ENCODE peak calls at places on chromosomes 11 and 22, in four cellular contexts. One of them, this sample, is unnamed.

GRCh38 chr11:3642071-3642951 is 519 bp upstream of the ART5 start:
- DNase-seq in H9: peak; percentile 98
- DNase-seq in hepatocyte: peak; percentile 95
- DNase-seq in mammary epithelial cell: peak; percentile 61
- DNase-seq in this sample: no peak

GRCh38 chr11:6570691-6571427 is 32.6 kb downstream of the RRP8 start:
- DNase-seq in H9: peak; percentile 69
- DNase-seq in hepatocyte: no peak
- DNase-seq in mammary epithelial cell: no peak
- DNase-seq in this sample: no peak

GRCh38 chr11:46438211-46438610 is 46.6 kb upstream of the CHRM4 start:
- DNase-seq in H9: no peak
- DNase-seq in hepatocyte: no peak
- DNase-seq in mammary epithelial cell: no peak
- DNase-seq in this sample: no peak

GRCh38 chr11:119608781-119609180 is 120.2 kb downstream of the NECTIN1 start:
- DNase-seq in H9: no peak
- DNase-seq in hepatocyte: no peak
- DNase-seq in mammary epithelial cell: no peak
- DNase-seq in this sample: no peak

GRCh38 chr11:69962152-69962551 is 116.0 kb upstream of the ANO1 start:
- DNase-seq in H9: no peak
- DNase-seq in hepatocyte: no peak
- DNase-seq in mammary epithelial cell: peak; percentile 59
- DNase-seq in this sample: peak; percentile 25

GRCh38 chr11:2293396-2294339 is 8.1 kb downstream of the C11orf21 start:
- DNase-seq in H9: peak; percentile 45
- DNase-seq in hepatocyte: no peak
- DNase-seq in mammary epithelial cell: no peak
- DNase-seq in this sample: no peak

GRCh38 chr11:29321293-29322132 is 695.3 kb downstream of the KCNA4 start:
- DNase-seq in H9: no peak
- DNase-seq in hepatocyte: peak; percentile 55
- DNase-seq in mammary epithelial cell: peak; percentile 81
- DNase-seq in this sample: no peak

GRCh38 chr11:114354076-114354475 is 46.2 kb downstream of the C11orf71 start:
- DNase-seq in H9: no peak
- DNase-seq in hepatocyte: no peak
- DNase-seq in mammary epithelial cell: peak; percentile 94
- DNase-seq in this sample: peak; percentile 95

GRCh38 chr22:46119729-46120419 is 30.5 kb upstream of the PPARA start:
- DNase-seq in H9: no peak
- DNase-seq in hepatocyte: no peak
- DNase-seq in mammary epithelial cell: no peak
- DNase-seq in this sample: no peak

GRCh38 chr11:69774354-69775162 is 583 bp downstream of the FGF4 start:
- DNase-seq in H9: no peak
- DNase-seq in hepatocyte: no peak
- DNase-seq in mammary epithelial cell: no peak
- DNase-seq in this sample: no peak

GRCh38 chr11:89321401-89321800 is 143.7 kb downstream of the TYR start:
- DNase-seq in H9: no peak
- DNase-seq in hepatocyte: no peak
- DNase-seq in mammary epithelial cell: peak; percentile 45
- DNase-seq in this sample: no peak

GRCh38 chr22:37335819-37336199 is 53.5 kb downstream of the CYTH4 start:
- DNase-seq in H9: no peak
- DNase-seq in hepatocyte: no peak
- DNase-seq in mammary epithelial cell: no peak
- DNase-seq in this sample: no peak

GRCh38 chr22:33049125-33049729 is 9.0 kb downstream of the SYN3 start:
- DNase-seq in H9: peak; percentile 79
- DNase-seq in hepatocyte: peak; percentile 88
- DNase-seq in mammary epithelial cell: peak; percentile 41
- DNase-seq in this sample: peak; percentile 5

GRCh38 chr11:1837171-1838076 is 1.4 kb upstream of the TNNI2 start:
- DNase-seq in H9: peak; percentile 82
- DNase-seq in hepatocyte: peak; percentile 91
- DNase-seq in mammary epithelial cell: no peak
- DNase-seq in this sample: no peak

GRCh38 chr11:19846654-19847330 is 134.2 kb downstream of the NAV2 start:
- DNase-seq in H9: no peak
- DNase-seq in hepatocyte: no peak
- DNase-seq in mammary epithelial cell: no peak
- DNase-seq in this sample: no peak

GRCh38 chr11:113147249-113147648 is 167.1 kb upstream of the TTC12 start:
- DNase-seq in H9: peak; percentile 46
- DNase-seq in hepatocyte: no peak
- DNase-seq in mammary epithelial cell: no peak
- DNase-seq in this sample: no peak

GRCh38 chr22:28931844-28932561 is 48.6 kb downstream of the ZNRF3 start:
- DNase-seq in H9: no peak
- DNase-seq in hepatocyte: no peak
- DNase-seq in mammary epithelial cell: no peak
- DNase-seq in this sample: no peak

GRCh38 chr11:41879186-41879738 is 419.8 kb upstream of the LRRC4C start:
- DNase-seq in H9: no peak
- DNase-seq in hepatocyte: no peak
- DNase-seq in mammary epithelial cell: peak; percentile 63
- DNase-seq in this sample: peak; percentile 2

GRCh38 chr11:9738126-9738525 is 74.2 kb downstream of the SWAP70 start:
- DNase-seq in H9: no peak
- DNase-seq in hepatocyte: no peak
- DNase-seq in mammary epithelial cell: no peak
- DNase-seq in this sample: no peak

GRCh38 chr11:20368441-20368840 is 4.9 kb downstream of the HTATIP2 start:
- DNase-seq in H9: no peak
- DNase-seq in hepatocyte: no peak
- DNase-seq in mammary epithelial cell: peak; percentile 83
- DNase-seq in this sample: peak; percentile 41

GRCh38 chr22:39488563-39489083 is 13.5 kb upstream of the MIEF1 start:
- DNase-seq in H9: no peak
- DNase-seq in hepatocyte: no peak
- DNase-seq in mammary epithelial cell: no peak
- DNase-seq in this sample: no peak

GRCh38 chr22:38820021-38820420 is 23.8 kb downstream of the NPTXR start:
- DNase-seq in H9: no peak
- DNase-seq in hepatocyte: no peak
- DNase-seq in mammary epithelial cell: no peak
- DNase-seq in this sample: no peak

GRCh38 chr11:58394195-58394594 is 12.5 kb downstream of the OR5B3 start:
- DNase-seq in H9: no peak
- DNase-seq in hepatocyte: no peak
- DNase-seq in mammary epithelial cell: peak; percentile 73
- DNase-seq in this sample: peak; percentile 54

GRCh38 chr11:35173620-35174278 is 34.8 kb downstream of the CD44 start:
- DNase-seq in H9: no peak
- DNase-seq in hepatocyte: no peak
- DNase-seq in mammary epithelial cell: no peak
- DNase-seq in this sample: no peak

GRCh38 chr11:120327311-120327710 is 2.2 kb downstream of the TLCD5 start:
- DNase-seq in H9: no peak
- DNase-seq in hepatocyte: no peak
- DNase-seq in mammary epithelial cell: no peak
- DNase-seq in this sample: no peak

GRCh38 chr22:37994049-37994448 is 9.7 kb upstream of the SOX10 start:
- DNase-seq in H9: no peak
- DNase-seq in hepatocyte: no peak
- DNase-seq in mammary epithelial cell: no peak
- DNase-seq in this sample: no peak

GRCh38 chr11:93221539-93221938 is 23.7 kb upstream of the SLC36A4 start:
- DNase-seq in H9: no peak
- DNase-seq in hepatocyte: peak; percentile 11
- DNase-seq in mammary epithelial cell: no peak
- DNase-seq in this sample: no peak

GRCh38 chr11:123429851-123430735 is at the start of gene GRAMD1B:
- DNase-seq in H9: peak; percentile 93
- DNase-seq in hepatocyte: peak; percentile 77
- DNase-seq in mammary epithelial cell: no peak
- DNase-seq in this sample: no peak

GRCh38 chr11:13118194-13118593 is 109.1 kb downstream of the RASSF10 start:
- DNase-seq in H9: no peak
- DNase-seq in hepatocyte: no peak
- DNase-seq in mammary epithelial cell: peak; percentile 99
- DNase-seq in this sample: peak; percentile 97

GRCh38 chr11:13116491-13116890 is 107.4 kb downstream of the RASSF10 start:
- DNase-seq in H9: no peak
- DNase-seq in hepatocyte: no peak
- DNase-seq in mammary epithelial cell: no peak
- DNase-seq in this sample: no peak

GRCh38 chr11:13119361-13119760 is 110.2 kb downstream of the RASSF10 start:
- DNase-seq in H9: no peak
- DNase-seq in hepatocyte: no peak
- DNase-seq in mammary epithelial cell: peak; percentile 86
- DNase-seq in this sample: no peak

GRCh38 chr11:13118691-13119090 is 109.6 kb downstream of the RASSF10 start:
- DNase-seq in H9: no peak
- DNase-seq in hepatocyte: no peak
- DNase-seq in mammary epithelial cell: peak; percentile 68
- DNase-seq in this sample: no peak

DNA sequence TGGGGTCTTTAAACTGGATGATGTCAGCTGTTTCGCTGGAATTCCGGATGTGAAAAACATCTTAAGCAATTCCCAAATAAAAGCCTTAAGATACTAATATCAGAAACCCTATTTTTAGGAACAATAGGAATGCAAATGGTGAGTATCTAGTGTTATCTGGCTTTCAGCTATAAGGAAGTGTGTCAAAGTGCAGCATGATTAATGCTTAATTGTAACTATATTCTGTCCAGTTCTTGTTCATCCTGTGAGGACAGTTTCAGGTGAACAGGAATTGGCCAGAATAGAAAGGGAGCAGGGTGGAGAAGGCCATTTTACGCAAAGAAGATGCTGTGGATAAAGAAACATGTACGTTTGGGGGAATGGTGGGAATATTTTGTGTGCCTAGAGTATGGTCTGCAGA is 108.2 kb downstream of the RASSF10 start:
- DNase-seq in H9: no peak
- DNase-seq in hepatocyte: no peak
- DNase-seq in mammary epithelial cell: peak; percentile 56
- DNase-seq in this sample: no peak
- H3K4me2 ChIP-seq in H9: no peak overlapping the region
- H3K4me2 ChIP-seq in hepatocyte: no peak overlapping the region
- H3K4me2 ChIP-seq in mammary epithelial cell: no peak overlapping the region
- H3K4me2 ChIP-seq in this sample: no peak overlapping the region

DNA sequence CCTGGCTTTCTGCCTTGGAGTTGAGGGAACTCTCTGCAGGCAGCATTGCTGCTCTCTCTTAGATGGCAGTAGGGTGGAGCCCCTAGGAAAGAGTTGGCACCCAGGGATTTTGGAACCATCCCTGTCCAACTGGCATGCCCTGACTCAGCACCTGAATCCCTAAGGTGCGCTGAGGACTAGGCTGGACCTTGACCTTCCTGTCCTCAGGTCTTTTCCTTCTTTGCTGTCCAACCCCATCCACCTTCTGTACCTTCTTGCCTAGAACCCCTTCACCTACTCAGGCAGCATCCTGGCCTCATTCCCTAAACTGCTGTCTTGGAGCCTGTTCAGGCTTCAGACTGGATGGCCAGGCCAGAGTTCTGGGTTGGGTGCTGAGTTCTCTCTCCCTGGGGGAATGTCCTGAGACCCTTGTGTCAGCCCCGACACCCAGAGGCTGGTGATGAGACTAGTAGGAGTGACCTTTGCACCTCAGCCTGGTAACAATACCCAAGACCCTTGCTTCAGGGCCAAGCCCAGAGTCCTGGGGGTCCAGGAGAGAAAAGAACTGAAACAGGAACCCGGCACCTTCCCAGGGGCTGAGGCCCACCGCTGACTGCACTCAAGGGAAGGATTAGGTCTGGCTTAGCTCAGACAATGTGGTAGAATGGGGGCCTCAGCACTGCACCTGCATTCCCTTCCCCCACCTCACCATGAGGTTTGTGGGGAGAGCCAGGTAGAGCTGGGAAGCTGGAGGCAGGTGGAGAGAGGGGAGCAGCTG is 2.6 kb upstream of the POLD4 start:
- DNase-seq in H9: no peak
- DNase-seq in hepatocyte: no peak
- DNase-seq in mammary epithelial cell: no peak
- DNase-seq in this sample: no peak
- H3K4me1 ChIP-seq in H9: no peaks in the 10 kb centered on the region
- H3K4me1 ChIP-seq in hepatocyte: peaks cover 52% of the 10 kb centered on the region
- H3K4me1 ChIP-seq in mammary epithelial cell: peaks cover 62% of the 10 kb centered on the region
- H3K4me1 ChIP-seq in this sample: peaks cover 57% of the 10 kb centered on the region

GRCh38 chr22:35630387-35630793 is 13.3 kb upstream of the MB start:
- DNase-seq in H9: peak; percentile 57
- DNase-seq in hepatocyte: no peak
- DNase-seq in mammary epithelial cell: peak; percentile 42
- DNase-seq in this sample: peak; percentile 28
- H2AFZ ChIP-seq in H9: no peak overlapping the region
- H2AFZ ChIP-seq in hepatocyte: no peak overlapping the region
- H2AFZ ChIP-seq in mammary epithelial cell: no peak overlapping the region
- H2AFZ ChIP-seq in this sample: no peak overlapping the region

GRCh38 chr11:17753641-17754040 is 19.1 kb downstream of the KCNC1 start:
- DNase-seq in H9: no peak
- DNase-seq in hepatocyte: no peak
- DNase-seq in mammary epithelial cell: no peak
- DNase-seq in this sample: no peak
- H3K4me2 ChIP-seq in H9: no peak overlapping the region
- H3K4me2 ChIP-seq in hepatocyte: no peak overlapping the region
- H3K4me2 ChIP-seq in mammary epithelial cell: no peak overlapping the region
- H3K4me2 ChIP-seq in this sample: no peak overlapping the region